ENCODE peak calls at places on chromosome 2, in ten cellular contexts. A is left ventricle myocardium inferior; S is A549; P is substantia nigra; O is CD8-positive, alpha-beta T cell; Y is neuronal stem cell; Q is CD8-positive, alpha-beta memory T cell; U is foreskin keratinocyte; L is cardiac muscle cell; J is heart left ventricle. N is an unnamed sample.

GRCh38 chr2:190589008-190589407 is 54.5 kb upstream of the NEMP2 start:
- DNase-seq in A (no peak), S (no peak), P (no peak), O (no peak), Y (no peak), Q (no peak), U (no peak), L (no peak), J (no peak), N (no peak)

GRCh38 chr2:216086207-216086893 is 4.6 kb downstream of the TMEM169 start:
- DNase-seq in A (no peak), S (no peak), P (no peak), O (no peak), Y (no peak), Q (no peak), U (no peak), L (no peak), J (no peak), N (no peak)

GRCh38 chr2:236535024-236535423 is 34.6 kb upstream of the ACKR3 start:
- DNase-seq in A (no peak), S (no peak), P (no peak), O (no peak), Y (no peak), Q (no peak), U (peak), L (peak), J (no peak), N (no peak)

GRCh38 chr2:220504890-220505564 is 877.6 kb downstream of the SLC4A3 start:
- DNase-seq in A (no peak), S (peak), P (no peak), O (no peak), Y (no peak), Q (no peak), U (peak), L (peak), J (no peak), N (peak)

GRCh38 chr2:34731274-34731673 is 1132.2 kb upstream of the FAM98A start:
- DNase-seq in A (no peak), S (no peak), P (no peak), O (no peak), Y (no peak), Q (no peak), U (peak), L (no peak), J (no peak), N (no peak)

GRCh38 chr2:234621120-234621519 is 124.2 kb upstream of the ARL4C start:
- DNase-seq in A (no peak), S (no peak), P (no peak), O (no peak), Y (no peak), Q (no peak), U (no peak), L (no peak), J (no peak), N (no peak)

GRCh38 chr2:72135921-72136320 is 11.7 kb downstream of the CYP26B1 start:
- DNase-seq in A (peak), S (no peak), P (no peak), O (no peak), Y (no peak), Q (no peak), U (no peak), L (no peak), J (no peak), N (no peak)

GRCh38 chr2:8627019-8627691 is 54.7 kb upstream of the ID2 start:
- DNase-seq in A (no peak), S (no peak), P (no peak), O (no peak), Y (no peak), Q (no peak), U (no peak), L (no peak), J (no peak), N (no peak)

GRCh38 chr2:63678085-63678484 is 89.3 kb downstream of the MDH1 start:
- DNase-seq in A (no peak), S (no peak), P (no peak), O (no peak), Y (no peak), Q (no peak), U (no peak), L (no peak), J (no peak), N (no peak)

GRCh38 chr2:229153946-229154345 is 117.1 kb downstream of the PID1 start:
- DNase-seq in A (no peak), S (no peak), P (no peak), O (no peak), Y (no peak), Q (no peak), U (no peak), L (no peak), J (no peak), N (no peak)
- H3K27ac ChIP-seq in A (no peak), S (no peak), P (no peak), O (no peak), Y (no peak), Q (no peak), U (no peak), L (no peak), J (no peak), N (no peak)

DNA sequence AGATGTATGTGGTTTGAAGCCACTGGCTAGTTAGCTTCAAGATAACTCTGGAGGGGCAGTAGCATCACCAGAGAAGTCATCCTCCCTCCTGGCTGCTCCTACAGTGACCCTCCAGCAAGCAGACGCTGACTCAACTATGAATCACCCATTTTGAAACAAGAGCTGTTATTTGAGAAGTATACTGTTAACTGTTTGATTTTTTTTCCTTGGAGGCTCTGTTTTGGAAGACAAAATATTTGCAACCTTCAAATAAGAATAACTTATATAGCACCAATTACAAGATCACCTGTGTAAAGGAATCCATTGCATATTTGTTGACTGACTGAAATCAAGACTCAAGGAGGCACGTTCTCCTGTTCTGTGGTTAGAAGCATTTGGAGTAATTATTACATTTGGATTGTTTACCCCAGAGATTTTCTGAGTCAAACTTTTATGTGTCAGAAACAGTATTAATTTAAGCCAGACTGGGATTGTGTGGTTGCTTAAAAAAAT is 313.8 kb downstream of the MTX2 start:
- DNase-seq in A (no peak), S (peak), P (no peak), O (no peak), Y (no peak), Q (no peak), U (peak), L (peak), J (peak), N (no peak)
- H3K27ac ChIP-seq in A (no peak), S (peak), P (no peak), O (no peak), Y (no peak), Q (no peak), U (peak), L (no peak), J (no peak), N (no peak)

DNA sequence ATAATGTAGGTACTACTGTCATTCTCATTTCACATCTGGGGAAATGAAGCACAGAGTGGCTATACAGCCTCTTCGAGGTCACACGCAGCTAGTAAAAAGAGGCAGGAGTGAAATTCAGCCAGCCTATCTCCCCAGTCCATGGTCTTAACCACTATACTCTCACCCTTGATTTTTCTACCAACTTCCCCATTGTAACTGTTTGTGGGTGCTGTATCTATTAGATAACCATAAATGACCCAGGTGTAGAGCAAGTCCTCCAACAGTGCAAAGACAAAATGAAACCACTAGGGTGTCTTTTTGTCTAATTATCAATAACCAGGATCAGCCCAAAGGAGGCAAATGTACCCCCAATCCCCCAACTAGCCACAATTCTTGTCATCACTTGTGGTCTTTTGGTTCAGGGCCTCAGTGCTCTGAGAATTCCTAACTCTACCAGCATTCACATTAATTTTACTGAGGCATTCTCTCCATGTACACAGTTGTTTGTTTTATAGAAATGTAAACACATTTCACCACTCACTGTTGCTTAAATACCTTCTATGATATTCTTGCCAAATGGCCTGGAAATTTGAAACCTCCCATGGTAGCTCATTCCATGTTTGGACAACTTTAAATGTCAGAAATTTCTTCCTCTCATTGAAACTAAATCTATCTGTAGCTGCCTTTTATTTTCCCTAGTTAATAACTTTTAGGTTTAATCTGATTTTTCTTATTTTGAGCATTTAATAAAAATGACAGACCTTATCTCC is 58.7 kb downstream of the SLC40A1 start:
- DNase-seq in A (no peak), S (no peak), P (no peak), O (no peak), Y (no peak), Q (no peak), U (no peak), L (no peak), J (no peak), N (no peak)
- H3K27ac ChIP-seq in A (peak), S (peak), P (no peak), O (no peak), Y (no peak), Q (no peak), U (no peak), L (no peak), J (peak), N (peak)

GRCh38 chr2:134334542-134335353 is 80.9 kb downstream of the MGAT5 start:
- DNase-seq in A (no peak), S (no peak), P (no peak), O (no peak), Y (no peak), Q (no peak), U (no peak), L (no peak), J (no peak), N (no peak)

GRCh38 chr2:134331081-134331480 is 77.2 kb downstream of the MGAT5 start:
- DNase-seq in A (no peak), S (no peak), P (no peak), O (no peak), Y (no peak), Q (no peak), U (no peak), L (no peak), J (no peak), N (no peak)

GRCh38 chr2:134336352-134336751 is 82.5 kb downstream of the MGAT5 start:
- DNase-seq in A (no peak), S (no peak), P (no peak), O (no peak), Y (no peak), Q (no peak), U (no peak), L (no peak), J (no peak), N (no peak)

GRCh38 chr2:134335601-134336000 is 81.7 kb downstream of the MGAT5 start:
- DNase-seq in A (no peak), S (no peak), P (no peak), O (no peak), Y (no peak), Q (no peak), U (no peak), L (no peak), J (no peak), N (no peak)

GRCh38 chr2:134333646-134334189 is 79.8 kb downstream of the MGAT5 start:
- DNase-seq in A (no peak), S (no peak), P (no peak), O (no peak), Y (no peak), Q (no peak), U (no peak), L (peak), J (peak), N (no peak)
- H3K27ac ChIP-seq in A (peak), S (no peak), P (no peak), O (no peak), Y (no peak), Q (no peak), U (no peak), L (no peak), J (no peak), N (no peak)

GRCh38 chr2:45745231-45745630 is 93.8 kb downstream of the PRKCE start:
- DNase-seq in A (no peak), S (no peak), P (no peak), O (no peak), Y (no peak), Q (no peak), U (no peak), L (no peak), J (no peak), N (no peak)
- H3K27ac ChIP-seq in A (peak), S (no peak), P (no peak), O (no peak), Y (no peak), Q (no peak), U (no peak), L (no peak), J (no peak), N (no peak)

GRCh38 chr2:20141806-20142205 is 83.1 kb downstream of the SDC1 start:
- DNase-seq in A (no peak), S (no peak), P (no peak), O (no peak), Y (no peak), Q (no peak), U (no peak), L (no peak), J (no peak), N (no peak)
- H3K27ac ChIP-seq in A (no peak), S (peak), P (no peak), O (no peak), Y (no peak), Q (no peak), U (peak), L (no peak), J (peak), N (peak)